ENCODE peak calls at places on chromosomes 13 and 19, in five cellular contexts. O is adrenal gland; Y is CD8-positive, alpha-beta T cell; C is spleen; H is heart left ventricle. B is an unnamed sample.

GRCh38 chr19:46390866-46391265 is 22.5 kb downstream of the CCDC8 start:
- DNase-seq in O (no peak), Y (no peak), C (peak), H (peak), B (peak)

GRCh38 chr19:32824136-32824835 is 45.3 kb downstream of the SLC7A9 start:
- DNase-seq in O (no peak), Y (no peak), C (no peak), H (no peak), B (no peak)

GRCh38 chr13:34334984-34335661 is 517.2 kb downstream of the RFC3 start:
- DNase-seq in O (no peak), Y (no peak), C (no peak), H (no peak), B (peak)

GRCh38 chr19:11279505-11280236 is 16.3 kb upstream of the TSPAN16 start:
- DNase-seq in O (no peak), Y (no peak), C (no peak), H (no peak), B (peak)

GRCh38 chr13:33108620-33109019 is 92.4 kb downstream of the KL start:
- DNase-seq in O (no peak), Y (no peak), C (no peak), H (no peak), B (peak)

GRCh38 chr19:42166336-42166735 is 34.1 kb upstream of the POU2F2 start:
- DNase-seq in O (no peak), Y (no peak), C (no peak), H (no peak), B (no peak)

GRCh38 chr13:19634129-19634740 is 776 bp downstream of the MPHOSPH8 start:
- DNase-seq in O (no peak), Y (peak), C (no peak), H (peak), B (peak)

GRCh38 chr19:40398417-40399056 is 8.6 kb upstream of the HIPK4 start:
- DNase-seq in O (no peak), Y (peak), C (no peak), H (no peak), B (no peak)

GRCh38 chr19:48987323-48987722 is 5.8 kb downstream of the GYS1 start:
- DNase-seq in O (no peak), Y (no peak), C (no peak), H (no peak), B (no peak)

GRCh38 chr13:46795321-46795720 is 1.6 kb downstream of the ESD start:
- DNase-seq in O (no peak), Y (no peak), C (no peak), H (no peak), B (no peak)

GRCh38 chr13:60584976-60585375 is 188.0 kb downstream of the TDRD3 start:
- DNase-seq in O (no peak), Y (no peak), C (no peak), H (peak), B (peak)

GRCh38 chr13:49368688-49369087 is 75.2 kb downstream of the CAB39L start:
- DNase-seq in O (no peak), Y (no peak), C (no peak), H (no peak), B (no peak)

GRCh38 chr13:44546164-44546563 is 30.0 kb downstream of the TSC22D1 start:
- DNase-seq in O (no peak), Y (no peak), C (no peak), H (no peak), B (no peak)

GRCh38 chr13:30091035-30091434 is 216.3 kb downstream of the KATNAL1 start:
- DNase-seq in O (no peak), Y (no peak), C (no peak), H (no peak), B (no peak)

GRCh38 chr13:28529836-28530235 is 34.9 kb upstream of the FLT1 start:
- DNase-seq in O (no peak), Y (no peak), C (no peak), H (no peak), B (no peak)

GRCh38 chr19:33393286-33394005 is 19.9 kb downstream of the CEBPG start:
- DNase-seq in O (no peak), Y (no peak), C (peak), H (peak), B (no peak)

GRCh38 chr19:15457701-15458484 is 6.5 kb downstream of the RASAL3 start:
- DNase-seq in O (no peak), Y (no peak), C (no peak), H (no peak), B (no peak)

GRCh38 chr13:25406377-25406776 is 34.6 kb downstream of the ATP8A2 start:
- DNase-seq in O (no peak), Y (no peak), C (no peak), H (no peak), B (no peak)

GRCh38 chr13:38350114-38350617 is 515 bp downstream of the UFM1 start:
- DNase-seq in O (peak), Y (peak), C (peak), H (peak), B (no peak)

GRCh38 chr13:75581874-75582640 is 32.5 kb downstream of the UCHL3 start:
- DNase-seq in O (no peak), Y (no peak), C (no peak), H (no peak), B (no peak)

GRCh38 chr19:18123819-18124218 is 26.2 kb downstream of the MAST3 start:
- DNase-seq in O (no peak), Y (no peak), C (no peak), H (no peak), B (no peak)

GRCh38 chr19:49481020-49481683 is 6.3 kb upstream of the RPL13A start:
- DNase-seq in O (no peak), Y (no peak), C (no peak), H (no peak), B (no peak)

GRCh38 chr13:77565635-77566034 is 30.1 kb downstream of the SCEL start:
- DNase-seq in O (no peak), Y (no peak), C (no peak), H (no peak), B (peak)

GRCh38 chr19:19630062-19630414 is 2.0 kb upstream of the LPAR2 start:
- DNase-seq in O (no peak), Y (no peak), C (no peak), H (no peak), B (no peak)

GRCh38 chr13:110630566-110631119 is 15.3 kb downstream of the NAXD start:
- DNase-seq in O (no peak), Y (no peak), C (no peak), H (no peak), B (no peak)

GRCh38 chr19:52138614-52139290 is 986 bp downstream of the ZNF616 start:
- DNase-seq in O (peak), Y (no peak), C (peak), H (no peak), B (no peak)

GRCh38 chr19:29233591-29233990 is 20.6 kb upstream of the UQCRFS1 start:
- DNase-seq in O (no peak), Y (no peak), C (no peak), H (no peak), B (no peak)

GRCh38 chr19:49749771-49750170 is 13.3 kb downstream of the TSKS start:
- DNase-seq in O (no peak), Y (no peak), C (no peak), H (no peak), B (no peak)

GRCh38 chr19:16367269-16367683 is 42.6 kb downstream of the KLF2 start:
- DNase-seq in O (no peak), Y (no peak), C (peak), H (no peak), B (no peak)

GRCh38 chr13:112079696-112080095 is 12.7 kb downstream of the SOX1 start:
- DNase-seq in O (no peak), Y (no peak), C (no peak), H (no peak), B (no peak)

DNA sequence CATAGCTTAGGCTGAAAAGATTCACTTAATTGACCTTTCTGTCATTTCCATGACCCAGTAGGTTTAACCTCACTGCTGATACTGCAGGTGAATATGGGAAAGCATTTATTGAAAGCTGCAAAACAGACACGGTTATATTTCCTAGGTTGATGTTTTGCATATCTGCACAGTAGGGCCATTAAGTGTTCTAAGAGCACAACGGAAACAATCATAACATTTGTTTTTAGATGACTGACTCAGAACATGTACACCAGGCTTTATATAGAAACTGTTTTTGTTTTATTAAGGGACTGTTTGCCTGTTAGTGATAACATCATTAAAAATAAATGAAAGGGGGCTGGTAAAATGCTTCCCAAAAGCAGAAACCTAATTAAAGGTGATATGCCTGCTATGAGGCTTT is 367.8 kb downstream of the DACH1 start:
- DNase-seq in O (no peak), Y (no peak), C (no peak), H (no peak), B (no peak)
- TF ChIP-seq CTCF in O (no peak), Y (no peak), C (no peak), H (no peak), B (no peak)

GRCh38 chr13:107234315-107234714 is 666.4 kb upstream of the ARGLU1 start:
- DNase-seq in O (no peak), Y (no peak), C (no peak), H (no peak), B (no peak)

GRCh38 chr13:107244241-107244640 is 676.3 kb upstream of the ARGLU1 start:
- DNase-seq in O (no peak), Y (no peak), C (no peak), H (no peak), B (no peak)

GRCh38 chr13:107238262-107238661 is 670.3 kb upstream of the ARGLU1 start:
- DNase-seq in O (no peak), Y (no peak), C (no peak), H (no peak), B (no peak)

GRCh38 chr13:107242138-107242537 is 674.2 kb upstream of the ARGLU1 start:
- DNase-seq in O (no peak), Y (no peak), C (no peak), H (no peak), B (no peak)

DNA sequence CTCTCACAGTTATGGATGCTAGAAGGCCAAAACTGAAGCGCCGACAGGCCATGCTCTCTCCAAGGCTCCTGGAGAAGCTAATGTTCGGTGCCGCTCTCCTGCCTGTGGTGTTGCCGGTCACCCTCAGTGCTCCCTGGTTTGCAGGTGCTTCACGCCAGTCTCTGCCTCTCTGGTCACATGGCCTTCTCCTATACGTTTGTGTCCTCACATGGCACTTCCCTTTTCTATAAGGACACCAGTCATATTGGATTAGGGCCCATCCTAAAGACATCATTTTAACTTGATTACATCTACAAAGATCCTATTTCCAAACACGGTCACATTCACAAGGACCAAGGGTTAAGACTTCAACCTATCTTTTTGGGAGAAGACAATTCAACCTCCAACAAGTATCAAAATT is 671.3 kb upstream of the ARGLU1 start:
- DNase-seq in O (no peak), Y (no peak), C (no peak), H (no peak), B (no peak)
- H3K4me3 ChIP-seq in O (no peak), Y (no peak), C (no peak), H (no peak), B (no peak)

DNA sequence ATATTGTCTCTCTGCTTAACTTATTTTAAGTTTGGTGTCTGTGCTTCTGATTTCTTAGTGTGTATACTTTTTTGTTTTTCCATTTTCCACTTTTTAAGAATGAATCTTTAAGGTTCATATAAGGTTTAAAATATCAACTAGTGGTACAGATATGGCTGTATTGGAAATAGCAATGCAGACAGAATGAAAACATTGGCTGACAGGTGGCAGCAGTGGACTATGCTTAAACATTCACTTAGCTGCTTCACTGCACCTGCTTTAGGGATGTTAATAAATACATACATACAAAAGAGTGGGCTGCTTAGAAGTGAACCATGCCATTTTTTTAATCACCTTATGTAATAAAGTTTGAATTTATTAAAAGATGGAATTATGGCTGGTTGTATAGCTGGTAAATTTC is 27.3 kb downstream of the TM9SF2 start:
- DNase-seq in O (no peak), Y (no peak), C (no peak), H (no peak), B (no peak)
- TF ChIP-seq CTCF in O (peak), Y (peak), C (peak), H (peak), B (peak)

DNA sequence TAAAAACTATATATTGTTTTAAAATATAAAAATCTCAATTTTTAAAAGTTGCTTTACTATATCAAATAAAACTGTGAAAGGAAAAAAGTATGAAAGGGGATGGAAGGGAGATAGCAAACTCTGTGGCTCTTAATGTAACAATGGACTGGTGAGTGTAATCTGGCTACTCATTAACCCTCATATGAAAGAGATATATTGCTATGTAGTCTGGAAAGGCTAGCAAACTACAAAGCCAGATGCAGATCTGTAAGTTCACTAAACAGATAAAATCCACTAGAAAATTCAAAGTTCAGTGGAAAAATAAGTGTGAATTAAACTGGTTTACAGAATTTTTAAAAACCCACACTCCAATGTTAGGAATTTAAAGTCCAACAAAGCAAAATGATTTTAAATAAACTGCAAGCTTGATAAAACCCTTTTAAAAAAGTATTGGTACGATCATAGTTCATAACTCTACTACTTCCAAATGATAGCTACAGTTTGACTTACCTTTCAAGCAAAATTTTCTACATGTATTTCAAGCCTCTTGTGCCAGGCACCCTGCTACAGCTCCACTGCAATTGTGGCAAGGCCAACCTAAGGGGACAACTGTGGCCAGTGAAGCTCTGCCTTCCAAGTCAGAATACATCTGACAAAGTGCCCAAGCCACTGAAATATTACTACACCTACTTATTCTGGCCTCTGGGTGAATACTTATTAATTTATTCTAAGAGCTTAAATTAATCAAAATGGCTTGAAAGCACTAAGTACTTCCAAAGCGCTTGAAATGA is 647 bp upstream of the ELF1 start:
- DNase-seq in O (no peak), Y (no peak), C (no peak), H (no peak), B (no peak)
- H3K4me3 ChIP-seq in O (no peak), Y (no peak), C (no peak), H (no peak), B (no peak)

B was measured in fibroblast of the aortic adventitia.